ENCODE peak calls at places on chromosomes 7 and 10, in seven cellular contexts. X is breast epithelium; H is cardiac muscle cell; O is LoVo; C is iPS-NIHi11; V is stimulated activated CD4-positive, alpha-beta T cell treated with anti-CD3 and anti-CD28 coated beads, Interleukin-4, amount 100 ng/mL, for 24 hours; J is H54. Z is an unnamed sample.

GRCh38 chr7:27992092-27992491 is 188.5 kb downstream of the JAZF1 start:
- DNase-seq in J (no peak), C (no peak), V (no peak), X (no peak), H (no peak), O (no peak), Z (peak; percentile 67)

GRCh38 chr7:1950623-1951523 is 280.8 kb downstream of the ELFN1 start:
- DNase-seq in X (no peak), C (no peak), V (no peak), O (no peak), H (peak; percentile 32), J (peak; percentile 99), Z (peak; percentile 87)

GRCh38 chr10:90418869-90419652 is 438.8 kb downstream of the HTR7 start:
- DNase-seq in V (no peak), C (no peak), J (no peak), X (no peak), O (no peak), H (peak; percentile 83), Z (no peak)

GRCh38 chr10:6247041-6247712 is 44.4 kb downstream of the PFKFB3 start:
- DNase-seq in X (no peak), J (no peak), C (no peak), O (no peak), H (peak; percentile 78), V (no peak), Z (no peak)

GRCh38 chr10:3926675-3927525 is 141.9 kb upstream of the KLF6 start:
- DNase-seq in V (no peak), C (no peak), X (peak; percentile 37), J (no peak), O (peak; percentile 6), H (peak; percentile 90), Z (no peak)

GRCh38 chr7:135186841-135187253 is 16.3 kb upstream of the CYREN start:
- DNase-seq in O (no peak), X (no peak), J (no peak), C (no peak), H (no peak), V (no peak), Z (no peak)

GRCh38 chr7:94486206-94486605 is 23.4 kb upstream of the CASD1 start:
- DNase-seq in V (no peak), C (no peak), H (no peak), X (no peak), O (no peak), J (no peak), Z (no peak)

GRCh38 chr10:35466170-35466569 is 129.9 kb downstream of the CCNY start:
- DNase-seq in C (no peak), V (no peak), O (no peak), H (no peak), J (no peak), X (no peak), Z (no peak)

GRCh38 chr10:49457686-49458085 is 61.8 kb upstream of the DRGX start:
- DNase-seq in C (no peak), O (no peak), J (no peak), X (no peak), H (no peak), V (no peak), Z (no peak)

GRCh38 chr10:47282005-47282656 is 17.9 kb upstream of the GDF10 start:
- DNase-seq in C (no peak), J (no peak), X (no peak), O (no peak), V (no peak), H (no peak), Z (no peak)

GRCh38 chr10:51162002-51162401 is 87.7 kb downstream of the PRKG1 start:
- DNase-seq in X (no peak), O (no peak), H (peak; percentile 83), V (no peak), C (peak; percentile 49), J (no peak), Z (no peak)

GRCh38 chr10:12606461-12606860 is 257.1 kb downstream of the CAMK1D start:
- DNase-seq in O (no peak), V (no peak), H (no peak), J (no peak), X (no peak), C (no peak), Z (peak; percentile 91)

GRCh38 chr10:78777466-78778256 is 291.1 kb upstream of the ZMIZ1 start:
- DNase-seq in V (no peak), C (peak; percentile 57), H (peak; percentile 37), O (no peak), X (no peak), J (peak; percentile 56), Z (peak; percentile 15)

GRCh38 chr7:85806321-85806720 is 619.5 kb upstream of the SEMA3D start:
- DNase-seq in O (no peak), V (no peak), C (peak; percentile 23), H (no peak), J (no peak), X (no peak), Z (peak; percentile 38)

GRCh38 chr10:68955414-68955785 is 570 bp upstream of the DDX21 start:
- DNase-seq in C (peak; percentile 37), O (no peak), H (no peak), V (no peak), X (no peak), J (no peak), Z (no peak)

GRCh38 chr10:11975795-11976194 is 66.8 kb downstream of the UPF2 start:
- DNase-seq in V (no peak), H (no peak), J (no peak), C (no peak), O (no peak), X (no peak), Z (no peak)

GRCh38 chr10:103699611-103700435 is 155.6 kb downstream of the SH3PXD2A start:
- DNase-seq in X (no peak), O (no peak), V (no peak), C (peak; percentile 67), J (no peak), H (no peak), Z (no peak)

GRCh38 chr10:65235266-65235665 is 1690.6 kb upstream of the LRRTM3 start:
- DNase-seq in V (no peak), X (no peak), O (no peak), H (no peak), J (no peak), C (no peak), Z (no peak)

GRCh38 chr7:107186242-107186641 is 17.4 kb downstream of the HBP1 start:
- DNase-seq in H (no peak), O (no peak), X (no peak), V (no peak), J (no peak), C (no peak), Z (no peak)

GRCh38 chr7:89837515-89837914 is 316.8 kb upstream of the STEAP1 start:
- DNase-seq in H (peak; percentile 12), C (no peak), O (no peak), V (no peak), J (no peak), X (no peak), Z (peak; percentile 49)

GRCh38 chr7:116211006-116211912 is 920 bp downstream of the TES start:
- DNase-seq in J (peak; percentile 90), C (peak; percentile 71), X (peak; percentile 93), V (peak; percentile 78), H (peak; percentile 84), O (peak; percentile 100), Z (peak; percentile 86)

GRCh38 chr7:158266817-158267736 is 320.5 kb downstream of the PTPRN2 start:
- DNase-seq in J (no peak), H (no peak), O (no peak), V (no peak), X (no peak), C (no peak), Z (no peak)

GRCh38 chr10:71770255-71770654 is 3.1 kb downstream of the VSIR start:
- DNase-seq in C (no peak), O (no peak), V (no peak), H (peak; percentile 68), J (no peak), X (no peak), Z (no peak)

GRCh38 chr10:117262296-117263293 is 21.7 kb downstream of the SLC18A2 start:
- DNase-seq in O (no peak), H (no peak), V (no peak), X (no peak), C (no peak), J (no peak), Z (no peak)

GRCh38 chr10:9634466-9634865 is 1383.2 kb upstream of the CELF2 start:
- DNase-seq in H (peak; percentile 33), X (no peak), V (no peak), C (no peak), J (no peak), O (no peak), Z (no peak)

GRCh38 chr7:113320419-113320818 is 202.1 kb upstream of the SMIM30 start:
- DNase-seq in O (no peak), C (no peak), H (no peak), V (no peak), X (no peak), J (no peak), Z (no peak)

GRCh38 chr7:146119016-146119415 is 2.4 kb downstream of the CNTNAP2 start:
- DNase-seq in O (no peak), J (no peak), V (no peak), H (no peak), X (no peak), C (no peak), Z (no peak)

GRCh38 chr10:72016608-72017310 is 52.6 kb downstream of the CHST3 start:
- DNase-seq in X (no peak), J (no peak), V (no peak), C (no peak), O (no peak), H (no peak), Z (peak; percentile 19)

GRCh38 chr10:86030312-86030711 is 336.3 kb downstream of the GRID1 start:
- DNase-seq in V (no peak), H (no peak), J (no peak), O (no peak), C (no peak), X (no peak), Z (no peak)

GRCh38 chr10:71349401-71349800 is 30.3 kb downstream of the SLC29A3 start:
- DNase-seq in O (no peak), J (no peak), X (no peak), C (no peak), V (no peak), H (no peak), Z (no peak)

GRCh38 chr7:92582948-92583347 is 7.2 kb downstream of the FAM133B start:
- DNase-seq in X (no peak), C (no peak), O (no peak), V (no peak), H (no peak), J (no peak), Z (no peak)

GRCh38 chr7:1572111-1572510 is 2.3 kb upstream of the PSMG3 start:
- DNase-seq in O (no peak), C (no peak), V (no peak), H (no peak), X (no peak), J (no peak), Z (no peak)

GRCh38 chr10:35386594-35387174 is 50.4 kb downstream of the CCNY start:
- DNase-seq in C (no peak), V (no peak), O (no peak), J (no peak), X (no peak), H (peak; percentile 81), Z (peak; percentile 78)

GRCh38 chr10:119005377-119006043 is 24.0 kb upstream of the NANOS1 start:
- DNase-seq in X (no peak), H (peak; percentile 26), O (no peak), C (no peak), J (no peak), V (no peak), Z (no peak)

GRCh38 chr10:135601-136464 is 578 bp downstream of the ZMYND11 start:
- DNase-seq in V (peak; percentile 67), H (peak; percentile 59), C (peak; percentile 60), J (peak; percentile 23), O (peak; percentile 35), X (peak; percentile 67), Z (peak; percentile 64)